ENCODE peak calls at places on chromosomes 12 and 14, in nine cellular contexts. P is NK-92 treated with Interleukin-12 subunit alpha and Interleukin-12 subunit beta, amount 100 ng/mL, for 24 hours; X is small intestine; R is AG09319; N is T47D; T is RWPE1; D is suprapubic skin; Q is mesothelial cell of epicardium; J is anterior cingulate cortex. O is an unnamed sample.

GRCh38 chr14:67358914-67359313 is 690 bp downstream of the ATP6V1D start:
- DNase-seq in N (peak; percentile 19), J (no peak), T (peak; percentile 4), Q (no peak), D (no peak), P (no peak), R (no peak), X (peak; percentile 18), O (no peak)

GRCh38 chr12:124100572-124101178 is 127.7 kb downstream of the ZNF664 start:
- DNase-seq in D (no peak), N (no peak), R (no peak), J (no peak), T (no peak), X (no peak), P (no peak), Q (no peak), O (no peak)

GRCh38 chr12:129719426-129719825 is 184.4 kb downstream of the TMEM132D start:
- DNase-seq in J (no peak), P (no peak), Q (no peak), D (no peak), T (no peak), N (no peak), R (no peak), X (no peak), O (no peak)

GRCh38 chr14:103916636-103917262 is 11.5 kb upstream of the TDRD9 start:
- DNase-seq in Q (no peak), P (no peak), N (no peak), J (no peak), D (no peak), X (no peak), R (no peak), T (no peak), O (no peak)

GRCh38 chr14:41604793-41605534 is 1.7 kb upstream of the LRFN5 start:
- DNase-seq in N (peak; percentile 16), J (no peak), R (peak; percentile 34), P (no peak), D (no peak), X (no peak), Q (peak; percentile 50), T (no peak), O (peak; percentile 37)

GRCh38 chr14:88248606-88249005 is 74.5 kb downstream of the KCNK10 start:
- DNase-seq in J (no peak), R (no peak), Q (no peak), T (no peak), P (no peak), D (no peak), N (no peak), X (peak; percentile 66), O (peak; percentile 11)

GRCh38 chr12:130436741-130437501 is 99.2 kb downstream of the PIWIL1 start:
- DNase-seq in X (no peak), P (no peak), T (no peak), J (no peak), D (peak; percentile 43), N (no peak), Q (no peak), R (no peak), O (no peak)

GRCh38 chr14:30855345-30856037 is 18.9 kb upstream of the COCH start:
- DNase-seq in T (no peak), R (no peak), N (no peak), J (no peak), D (no peak), Q (no peak), P (no peak), X (peak; percentile 27), O (no peak)

GRCh38 chr12:91746976-91747375 is 398.7 kb downstream of the BTG1 start:
- DNase-seq in P (no peak), D (no peak), Q (no peak), N (no peak), J (no peak), X (no peak), R (no peak), T (no peak), O (no peak)

GRCh38 chr12:75842119-75842518 is 189.5 kb downstream of the PHLDA1 start:
- DNase-seq in D (no peak), X (no peak), J (no peak), Q (no peak), N (no peak), P (no peak), T (no peak), R (no peak), O (no peak)

GRCh38 chr14:31326111-31326510 is 94.2 kb downstream of the HEATR5A start:
- DNase-seq in D (no peak), P (no peak), Q (no peak), J (no peak), R (no peak), T (no peak), N (no peak), X (no peak), O (peak; percentile 60)

GRCh38 chr12:92912672-92913071 is 16.4 kb downstream of the EEA1 start:
- DNase-seq in T (no peak), Q (no peak), N (no peak), R (no peak), X (no peak), J (no peak), P (no peak), D (no peak), O (no peak)

GRCh38 chr12:10070380-10070779 is 28.4 kb downstream of the CLEC1A start:
- DNase-seq in T (no peak), X (no peak), N (no peak), J (no peak), P (no peak), R (no peak), D (no peak), Q (no peak), O (no peak)

GRCh38 chr12:43758247-43758727 is 303 bp downstream of the PUS7L start:
- DNase-seq in X (peak; percentile 60), D (no peak), J (peak; percentile 19), Q (no peak), P (no peak), T (peak; percentile 55), R (no peak), N (peak; percentile 68), O (peak; percentile 33)

GRCh38 chr12:49017764-49018281 is 753 bp downstream of the PRKAG1 start:
- DNase-seq in J (no peak), N (peak; percentile 58), R (no peak), T (no peak), D (peak; percentile 69), P (peak; percentile 36), X (no peak), Q (no peak), O (no peak)

GRCh38 chr14:100629696-100630095 is 42.5 kb upstream of the BEGAIN start:
- DNase-seq in P (no peak), T (no peak), N (no peak), Q (no peak), J (peak; percentile 49), R (no peak), X (no peak), D (no peak), O (no peak)

GRCh38 chr12:72570601-72571000 is 298.4 kb downstream of the TRHDE start:
- DNase-seq in J (no peak), P (no peak), T (no peak), N (peak; percentile 75), D (no peak), Q (no peak), R (no peak), X (no peak), O (no peak)

GRCh38 chr14:60114881-60115280 is 23.2 kb downstream of the PCNX4 start:
- DNase-seq in J (no peak), D (no peak), R (no peak), T (no peak), P (no peak), X (no peak), Q (no peak), N (no peak), O (no peak)

GRCh38 chr12:39448038-39448437 is 5.1 kb upstream of the KIF21A start:
- DNase-seq in D (no peak), X (no peak), P (no peak), Q (no peak), N (no peak), R (no peak), J (no peak), T (no peak), O (no peak)

O was measured in renal cortical epithelial cell.